ENCODE peak calls at places on chromosomes 5 and 9, in five cellular contexts. M, V, T, W and I are unnamed samples.

GRCh38 chr9:110605586-110605985 is 26.0 kb upstream of the SVEP1 start:
- DNase-seq in M (no peak), V (no peak), T (no peak), W (no peak), I (no peak)

GRCh38 chr5:133333561-133334150 is 278.7 kb downstream of the FSTL4 start:
- DNase-seq in M (no peak), V (no peak), T (peak; percentile 31), W (no peak), I (no peak)

GRCh38 chr5:151721087-151721646 is 34.5 kb upstream of the SPARC start:
- DNase-seq in M (no peak), V (no peak), T (no peak), W (no peak), I (no peak)

GRCh38 chr9:73154760-73155159 is 3.1 kb downstream of the ANXA1 start:
- DNase-seq in M (no peak), V (no peak), T (no peak), W (no peak), I (no peak)

GRCh38 chr9:77163889-77164288 is 13.4 kb upstream of the VPS13A start:
- DNase-seq in M (no peak), V (no peak), T (no peak), W (no peak), I (no peak)

GRCh38 chr9:111953444-111953843 is 56.8 kb downstream of the UGCG start:
- DNase-seq in M (no peak), V (no peak), T (no peak), W (no peak), I (no peak)

GRCh38 chr5:80796861-80797260 is 142.1 kb upstream of the DHFR start:
- DNase-seq in M (no peak), V (no peak), T (no peak), W (no peak), I (no peak)

GRCh38 chr5:60209146-60209840 is 315.8 kb upstream of the PDE4D start:
- DNase-seq in M (peak; percentile 20), V (no peak), T (no peak), W (no peak), I (no peak)

GRCh38 chr5:135741040-135741439 is 93.4 kb upstream of the SLC25A48 start:
- DNase-seq in M (no peak), V (no peak), T (no peak), W (no peak), I (no peak)

GRCh38 chr9:116497081-116497480 is 190.0 kb upstream of the TRIM32 start:
- DNase-seq in M (no peak), V (no peak), T (no peak), W (no peak), I (no peak)

GRCh38 chr9:98823666-98824334 is 16.3 kb downstream of the GALNT12 start:
- DNase-seq in M (no peak), V (no peak), T (no peak), W (no peak), I (no peak)

GRCh38 chr5:4976918-4977317 is 163.2 kb upstream of the ADAMTS16 start:
- DNase-seq in M (no peak), V (no peak), T (no peak), W (no peak), I (no peak)

GRCh38 chr5:16606628-16607027 is 10.2 kb downstream of the RETREG1 start:
- DNase-seq in M (no peak), V (no peak), T (no peak), W (no peak), I (no peak)

GRCh38 chr5:10632110-10632903 is 68.4 kb downstream of the ANKRD33B start:
- DNase-seq in M (no peak), V (peak; percentile 53), T (no peak), W (no peak), I (no peak)

GRCh38 chr5:58182287-58182841 is 277.5 kb downstream of the PLK2 start:
- DNase-seq in M (no peak), V (no peak), T (no peak), W (no peak), I (no peak)

GRCh38 chr9:98192503-98193335 is at the start of gene CORO2A:
- DNase-seq in M (peak; percentile 71), V (peak; percentile 89), T (no peak), W (peak; percentile 88), I (peak; percentile 14)

GRCh38 chr5:33091571-33092363 is 349.0 kb upstream of the TARS1 start:
- DNase-seq in M (no peak), V (no peak), T (no peak), W (no peak), I (no peak)

GRCh38 chr5:27592231-27592630 is 553.8 kb upstream of the CDH9 start:
- DNase-seq in M (no peak), V (no peak), T (no peak), W (no peak), I (no peak)

GRCh38 chr5:168327019-168327421 is 35.6 kb downstream of the WWC1 start:
- DNase-seq in M (no peak), V (no peak), T (no peak), W (no peak), I (no peak)

GRCh38 chr5:61330341-61330878 is 1.6 kb upstream of the ZSWIM6 start:
- DNase-seq in M (peak; percentile 69), V (peak; percentile 64), T (peak; percentile 69), W (no peak), I (peak; percentile 35)

GRCh38 chr9:83154087-83154736 is 91.3 kb upstream of the RASEF start:
- DNase-seq in M (no peak), V (no peak), T (no peak), W (peak; percentile 50), I (no peak)

GRCh38 chr5:88674262-88675158 is 208.5 kb downstream of the MEF2C start:
- DNase-seq in M (no peak), V (no peak), T (no peak), W (no peak), I (no peak)

GRCh38 chr5:16160706-16161105 is 18.9 kb downstream of the MARCHF11 start:
- DNase-seq in M (peak; percentile 73), V (no peak), T (no peak), W (no peak), I (no peak)

GRCh38 chr5:122805481-122805880 is 30.6 kb downstream of the SNX2 start:
- DNase-seq in M (peak; percentile 2), V (no peak), T (no peak), W (no peak), I (no peak)

GRCh38 chr5:159405611-159406031 is 75.3 kb upstream of the IL12B start:
- DNase-seq in M (no peak), V (no peak), T (no peak), W (no peak), I (no peak)

GRCh38 chr5:169013846-169014245 is 287.1 kb downstream of the SLIT3 start:
- DNase-seq in M (no peak), V (no peak), T (no peak), W (no peak), I (no peak)

GRCh38 chr9:138077898-138078540 is 200.4 kb downstream of the CACNA1B start:
- DNase-seq in M (no peak), V (no peak), T (peak; percentile 24), W (peak; percentile 23), I (no peak)

GRCh38 chr9:13001989-13002580 is 227.3 kb downstream of the LURAP1L start:
- DNase-seq in M (no peak), V (no peak), T (no peak), W (no peak), I (no peak)

GRCh38 chr5:68277427-68277826 is 61.9 kb downstream of the PIK3R1 start:
- DNase-seq in M (no peak), V (no peak), T (no peak), W (no peak), I (no peak)

GRCh38 chr5:82057051-82057450 is 85.2 kb downstream of the ATG10 start:
- DNase-seq in M (no peak), V (no peak), T (no peak), W (no peak), I (no peak)

GRCh38 chr5:84080908-84081307 is 303.8 kb downstream of the EDIL3 start:
- DNase-seq in M (no peak), V (no peak), T (no peak), W (no peak), I (no peak)

DNA sequence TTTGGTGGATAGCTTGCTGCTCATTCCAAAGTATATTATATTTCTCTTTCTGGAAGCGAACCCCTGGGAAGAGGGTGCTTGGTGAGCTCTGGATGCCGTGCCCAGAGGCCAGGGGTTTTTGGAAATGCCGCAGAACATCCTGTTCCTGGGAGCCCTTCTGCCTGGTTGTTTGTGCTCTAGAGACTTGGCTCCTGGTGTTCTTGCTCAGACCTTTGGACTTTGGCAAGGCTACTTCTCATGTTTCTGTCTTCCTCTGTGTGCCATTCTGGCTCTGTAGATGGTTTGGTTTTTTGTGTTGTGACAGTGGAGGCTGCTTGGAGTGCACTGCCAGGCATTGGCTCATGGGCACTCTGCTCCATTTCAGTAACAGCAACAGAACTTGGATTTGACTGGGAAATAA is 94.4 kb downstream of the PCSK1 start:
- DNase-seq in M (no peak), V (peak; percentile 40), T (no peak), W (peak; percentile 75), I (peak; percentile 36)
- TF ChIP-seq EP300 in M (no peak), V (no peak), T (no peak), W (peak; percentile 92), I (no peak)

GRCh38 chr5:150085950-150086715 is at the start of gene CSF1R:
- DNase-seq in M (no peak), V (no peak), T (no peak), W (peak; percentile 24), I (no peak)
- H3K4me3 ChIP-seq in M (no peak within 1 kb of the TSS), V (peak within 1 kb of the TSS; percentile 2), T (peak within 1 kb of the TSS; percentile 34), W (peak within 1 kb of the TSS; percentile 21), I (no peak within 1 kb of the TSS)

GRCh38 chr9:91880378-91880972 is 69.6 kb downstream of the ROR2 start:
- DNase-seq in M (no peak), V (no peak), T (no peak), W (no peak), I (peak; percentile 74)

GRCh38 chr9:91882628-91883027 is 67.4 kb downstream of the ROR2 start:
- DNase-seq in M (no peak), V (no peak), T (no peak), W (no peak), I (no peak)

GRCh38 chr9:91883503-91883902 is 66.5 kb downstream of the ROR2 start:
- DNase-seq in M (no peak), V (no peak), T (no peak), W (no peak), I (no peak)

GRCh38 chr9:91884153-91884552 is 65.9 kb downstream of the ROR2 start:
- DNase-seq in M (no peak), V (no peak), T (no peak), W (no peak), I (no peak)

GRCh38 chr9:91879231-91879630 is 70.8 kb downstream of the ROR2 start:
- DNase-seq in M (no peak), V (no peak), T (no peak), W (no peak), I (no peak)
- TF ChIP-seq EP300 in M (no peak), V (no peak), T (no peak), W (no peak), I (no peak)

GRCh38 chr9:4490705-4491620 is 695 bp downstream of the SLC1A1 start:
- DNase-seq in M (no peak), V (no peak), T (no peak), W (no peak), I (no peak)

GRCh38 chr9:4494337-4494736 is 4.1 kb downstream of the SLC1A1 start:
- DNase-seq in M (no peak), V (no peak), T (no peak), W (no peak), I (no peak)

GRCh38 chr9:4489919-4490704 is at the start of gene SLC1A1:
- DNase-seq in M (peak; percentile 52), V (peak; percentile 76), T (no peak), W (peak; percentile 73), I (peak; percentile 27)

GRCh38 chr9:4489562-4489918 is 728 bp upstream of the SLC1A1 start:
- DNase-seq in M (peak; percentile 16), V (no peak), T (no peak), W (peak; percentile 44), I (no peak)

GRCh38 chr9:4491621-4491975 is 1.3 kb downstream of the SLC1A1 start:
- DNase-seq in M (no peak), V (peak; percentile 27), T (no peak), W (peak; percentile 31), I (no peak)
- H3K4me3 ChIP-seq in M (no peak overlapping the region), V (peak overlapping the region; percentile 82), T (peak overlapping the region; percentile 70), W (peak overlapping the region; percentile 71), I (no peak overlapping the region)